ENCODE peak calls at places on chromosomes 5 and 9, in eight cellular contexts. L is fibroblast of lung, Y is A549, P is tibial nerve, N is suprapubic skin, C is heart right ventricle, I is endodermal cell, T is upper lobe of right lung. X is an unnamed sample.

GRCh38 chr9:24245988-24246387 is 299.7 kb downstream of the IZUMO3 start:
- DNase-seq in L (peak; percentile 3), Y (peak; percentile 29), P (no peak), N (no peak), C (no peak), I (no peak), T (no peak), X (no peak)

GRCh38 chr5:40166757-40167156 is 513.0 kb upstream of the PTGER4 start:
- DNase-seq in L (peak; percentile 5), Y (no peak), P (no peak), N (no peak), C (no peak), I (no peak), T (no peak), X (no peak)

GRCh38 chr9:21413089-21414023 is 4.4 kb downstream of the IFNA8 start:
- DNase-seq in L (no peak), Y (no peak), P (no peak), N (no peak), C (no peak), I (peak; percentile 68), T (no peak), X (no peak)

GRCh38 chr5:111967463-111967862 is 210.5 kb upstream of the NREP start:
- DNase-seq in L (no peak), Y (no peak), P (no peak), N (no peak), C (no peak), I (no peak), T (peak; percentile 52), X (no peak)

GRCh38 chr9:114081441-114082016 is 3.4 kb upstream of the AMBP start:
- DNase-seq in L (no peak), Y (peak; percentile 70), P (no peak), N (no peak), C (no peak), I (peak; percentile 20), T (peak; percentile 58), X (no peak)

GRCh38 chr5:138093036-138093435 is 9.2 kb downstream of the WNT8A start:
- DNase-seq in L (no peak), Y (no peak), P (no peak), N (no peak), C (no peak), I (no peak), T (no peak), X (no peak)

GRCh38 chr5:35237580-35238376 is 7.5 kb upstream of the PRLR start:
- DNase-seq in L (no peak), Y (peak; percentile 64), P (no peak), N (no peak), C (no peak), I (no peak), T (no peak), X (no peak)

GRCh38 chr9:130549093-130549735 is 30.2 kb upstream of the FUBP3 start:
- DNase-seq in L (no peak), Y (peak; percentile 63), P (no peak), N (no peak), C (no peak), I (no peak), T (no peak), X (no peak)

GRCh38 chr5:130333089-130333488 is 428.8 kb downstream of the CHSY3 start:
- DNase-seq in L (peak; percentile 80), Y (peak; percentile 21), P (no peak), N (no peak), C (no peak), I (no peak), T (no peak), X (no peak)

GRCh38 chr9:84668204-84669007 is 1.1 kb upstream of the NTRK2 start:
- DNase-seq in L (peak; percentile 59), Y (peak; percentile 72), P (peak; percentile 69), N (peak; percentile 68), C (peak; percentile 69), I (peak; percentile 95), T (peak; percentile 76), X (peak; percentile 88)

GRCh38 chr9:128946945-128947422 is 419 bp downstream of the DOLK start:
- DNase-seq in L (peak; percentile 45), Y (peak; percentile 24), P (no peak), N (peak; percentile 70), C (peak; percentile 21), I (no peak), T (no peak), X (peak; percentile 41)

GRCh38 chr5:173029499-173029921 is 26.6 kb upstream of the CREBRF start:
- DNase-seq in L (no peak), Y (no peak), P (no peak), N (no peak), C (no peak), I (no peak), T (no peak), X (no peak)

GRCh38 chr5:41524174-41524573 is 13.8 kb upstream of the PLCXD3 start:
- DNase-seq in L (no peak), Y (peak; percentile 26), P (no peak), N (no peak), C (no peak), I (peak; percentile 72), T (no peak), X (no peak)

GRCh38 chr5:95884511-95884910 is 62.0 kb upstream of the GLRX start:
- DNase-seq in L (no peak), Y (no peak), P (no peak), N (no peak), C (no peak), I (no peak), T (no peak), X (no peak)

GRCh38 chr9:70673844-70674243 is 259.4 kb upstream of the KLF9 start:
- DNase-seq in L (no peak), Y (no peak), P (no peak), N (no peak), C (no peak), I (no peak), T (no peak), X (no peak)
- H3K4me3 ChIP-seq in L (no peak overlapping the region), Y (no peak overlapping the region), P (no peak overlapping the region), N (no peak overlapping the region), C (no peak overlapping the region), I (no peak overlapping the region), T (no peak overlapping the region), X (no peak overlapping the region)

DNA sequence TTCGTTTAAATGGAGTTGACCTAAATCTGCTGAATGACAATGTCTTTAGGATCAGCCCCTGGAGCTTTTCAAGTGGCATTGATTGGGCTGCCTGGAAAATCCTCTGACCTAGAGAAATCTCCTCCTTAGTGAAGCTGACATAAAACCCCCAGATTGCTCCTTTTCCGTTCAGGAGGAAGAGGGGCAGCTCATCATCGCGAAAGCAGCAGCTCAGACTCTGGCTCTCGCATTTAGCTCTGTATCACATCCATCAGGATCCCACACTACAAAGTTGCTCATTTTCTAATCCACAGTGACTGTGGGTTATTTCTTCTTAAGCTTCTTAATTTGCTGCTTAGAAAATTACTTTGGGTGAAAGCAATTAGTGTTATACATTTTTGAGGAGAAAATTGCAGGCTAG is 373.7 kb downstream of the ENC1 start:
- DNase-seq in L (no peak), Y (no peak), P (no peak), N (no peak), C (no peak), I (no peak), T (no peak), X (no peak)
- H3K27ac ChIP-seq in L (no peak overlapping the region), Y (no peak overlapping the region), P (no peak overlapping the region), N (no peak overlapping the region), C (no peak overlapping the region), I (no peak overlapping the region), T (no peak overlapping the region), X (no peak overlapping the region)

GRCh38 chr5:94397508-94397907 is 220.9 kb downstream of the KIAA0825 start:
- DNase-seq in L (no peak), Y (no peak), P (no peak), N (no peak), C (no peak), I (no peak), T (no peak), X (no peak)
- TF ChIP-seq CTCF in L (no peak), Y (no peak), P (no peak), N (no peak), C (no peak), I (peak; percentile 17), T (no peak), X (no peak)

GRCh38 chr9:92115977-92116285 is 718 bp upstream of the SPTLC1 start:
- DNase-seq in L (no peak), Y (no peak), P (no peak), N (no peak), C (no peak), I (no peak), T (no peak), X (no peak)
- H3K4me3 ChIP-seq in L (peak overlapping the region; percentile 95), Y (peak overlapping the region; percentile 83), P (peak overlapping the region; percentile 79), N (peak overlapping the region; percentile 88), C (peak overlapping the region; percentile 77), I (peak overlapping the region; percentile 99), T (peak overlapping the region; percentile 81), X (peak overlapping the region; percentile 83)

X was measured in dorsolateral prefrontal cortex.